ENCODE peak calls at places on chromosome 14, in four cellular contexts. W is K562, N is GM12878, D is SK-N-SH. K is an unnamed sample.

GRCh38 chr14:72547999-72548398 is 345.9 kb downstream of the DPF3 start:
- DNase-seq in W (peak), N (no peak), D (peak), K (no peak)

GRCh38 chr14:68217891-68218290 is 398.3 kb downstream of the RAD51B start:
- DNase-seq in W (no peak), D (no peak), N (no peak), K (no peak)

GRCh38 chr14:94412671-94413638 is 24.6 kb upstream of the SERPINA1 start:
- DNase-seq in N (no peak), W (no peak), D (no peak), K (no peak)

GRCh38 chr14:52399104-52399503 is 85.0 kb downstream of the PTGER2 start:
- DNase-seq in N (no peak), W (no peak), D (no peak), K (no peak)

GRCh38 chr14:95025941-95026340 is 131.4 kb downstream of the DICER1 start:
- DNase-seq in W (no peak), N (no peak), D (no peak), K (no peak)

GRCh38 chr14:64363265-64363840 is 24.8 kb upstream of the MTHFD1 start:
- DNase-seq in D (no peak), N (no peak), W (no peak), K (no peak)

GRCh38 chr14:96195441-96196081 is 9.1 kb upstream of the BDKRB2 start:
- DNase-seq in D (no peak), W (no peak), N (no peak), K (no peak)

GRCh38 chr14:31479026-31479425 is 8.8 kb downstream of the GPR33 start:
- DNase-seq in W (no peak), N (no peak), D (no peak), K (no peak)

GRCh38 chr14:100536141-100536540 is 51.1 kb downstream of the BEGAIN start:
- DNase-seq in D (peak), W (no peak), N (no peak), K (no peak)

GRCh38 chr14:34262511-34262910 is 199.5 kb downstream of the SPTSSA start:
- DNase-seq in D (peak), N (no peak), W (no peak), K (no peak)

GRCh38 chr14:103016594-103016993 is 40.8 kb downstream of the CDC42BPB start:
- DNase-seq in D (no peak), W (no peak), N (no peak), K (no peak)

GRCh38 chr14:99654235-99655000 is 9.5 kb downstream of the HHIPL1 start:
- DNase-seq in N (no peak), W (no peak), D (no peak), K (peak)

GRCh38 chr14:44960646-44961045 is 1.1 kb downstream of the KLHL28 start:
- DNase-seq in N (no peak), D (no peak), W (no peak), K (no peak)

GRCh38 chr14:51304428-51304827 is 64.4 kb downstream of the TMX1 start:
- DNase-seq in D (no peak), W (no peak), N (no peak), K (no peak)

GRCh38 chr14:51305761-51306160 is 65.7 kb downstream of the TMX1 start:
- DNase-seq in W (no peak), N (no peak), D (no peak), K (no peak)

GRCh38 chr14:51298895-51299294 is 58.8 kb downstream of the TMX1 start:
- DNase-seq in W (no peak), D (no peak), N (no peak), K (no peak)

GRCh38 chr14:51304956-51305355 is 64.9 kb downstream of the TMX1 start:
- DNase-seq in W (no peak), N (no peak), D (no peak), K (peak)

GRCh38 chr14:51302319-51303030 is 62.4 kb downstream of the TMX1 start:
- DNase-seq in N (no peak), W (no peak), D (no peak), K (no peak)
- TF ChIP-seq JUND in N (no peak), W (no peak), D (no peak), K (no peak)

GRCh38 chr14:104563742-104564615 is 15.6 kb upstream of the C14orf180 start:
- DNase-seq in W (peak), N (no peak), D (peak), K (peak)
- TF ChIP-seq JUND in W (no peak), N (no peak), D (no peak), K (no peak)

DNA sequence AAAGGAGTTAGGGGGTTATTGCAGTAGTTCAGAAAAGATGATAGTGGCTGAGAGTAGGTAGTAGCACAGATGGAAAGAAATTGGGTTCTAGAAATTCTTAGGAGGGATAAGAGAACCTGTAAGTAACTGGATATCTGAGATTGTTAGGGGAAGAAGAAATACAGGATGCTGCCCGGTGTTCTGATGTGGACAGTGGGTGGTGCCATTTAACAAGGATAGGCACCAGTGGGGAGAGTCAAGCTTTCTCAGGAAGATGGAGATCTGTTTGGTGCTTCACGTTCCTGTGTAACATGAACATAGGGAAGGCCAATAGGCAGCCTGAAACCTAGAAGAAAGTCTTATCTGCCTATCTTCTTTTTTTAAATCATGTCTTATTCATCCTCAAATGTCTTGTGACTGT is 245.9 kb downstream of the NPAS3 start:
- DNase-seq in N (no peak), W (no peak), D (peak), K (peak)
- TF ChIP-seq JUND in N (no peak), W (no peak), D (no peak), K (no peak)

GRCh38 chr14:28098863-28099262 is 667.7 kb upstream of the FOXG1 start:
- DNase-seq in D (peak), W (no peak), N (no peak), K (no peak)

GRCh38 chr14:28101992-28102391 is 664.6 kb upstream of the FOXG1 start:
- DNase-seq in N (no peak), D (peak), W (no peak), K (peak)

GRCh38 chr14:28102814-28103213 is 663.8 kb upstream of the FOXG1 start:
- DNase-seq in W (no peak), D (no peak), N (no peak), K (no peak)

DNA sequence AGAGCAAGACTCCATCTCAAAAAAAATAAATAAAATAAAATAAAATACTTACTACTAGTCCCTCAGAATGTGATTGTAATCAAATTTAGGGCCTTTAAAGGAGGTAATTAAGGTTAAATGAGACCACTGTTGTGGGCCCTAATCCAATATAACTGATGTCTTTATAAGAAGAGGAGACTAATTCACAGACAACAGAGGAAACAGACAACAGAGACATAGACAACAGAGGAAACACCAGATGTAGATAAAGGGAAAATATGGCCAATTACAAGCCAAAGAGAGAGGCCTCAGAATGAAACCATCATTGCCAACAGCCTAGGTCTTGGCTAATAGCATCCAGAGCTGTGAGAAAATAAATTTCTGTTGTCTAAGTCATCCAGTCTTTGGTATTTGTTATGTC is 669.0 kb upstream of the FOXG1 start:
- DNase-seq in N (no peak), W (no peak), D (peak), K (no peak)
- TF ChIP-seq JUND in N (no peak), W (no peak), D (no peak), K (no peak)

K was measured in T47D.